ENCODE peak calls at places on chromosomes 6 and 20, in seven cellular contexts. T, K, F, B, Z, I and E are unnamed samples.

GRCh38 chr6:10331336-10331735 is 83.5 kb downstream of the TFAP2A start:
- DNase-seq in T (no peak), K (no peak), F (no peak), B (no peak), Z (no peak), I (no peak), E (no peak)

GRCh38 chr6:2158596-2159271 is 86.7 kb downstream of the GMDS start:
- DNase-seq in T (no peak), K (no peak), F (no peak), B (peak; percentile 79), Z (peak; percentile 66), I (no peak), E (no peak)

GRCh38 chr20:59992531-59992930 is 34.3 kb downstream of the CDH26 start:
- DNase-seq in T (no peak), K (no peak), F (no peak), B (no peak), Z (no peak), I (no peak), E (no peak)

GRCh38 chr20:23445596-23446217 is 6.2 kb downstream of the CSTL1 start:
- DNase-seq in T (peak; percentile 55), K (no peak), F (no peak), B (no peak), Z (no peak), I (no peak), E (no peak)

GRCh38 chr6:149628865-149629544 is 19.5 kb downstream of the KATNA1 start:
- DNase-seq in T (no peak), K (no peak), F (no peak), B (no peak), Z (no peak), I (peak; percentile 44), E (no peak)

GRCh38 chr6:21596379-21597242 is 3.1 kb downstream of the SOX4 start:
- DNase-seq in T (no peak), K (peak; percentile 68), F (peak; percentile 20), B (no peak), Z (no peak), I (no peak), E (peak; percentile 14)

GRCh38 chr6:151681426-151682059 is 125.9 kb upstream of the ESR1 start:
- DNase-seq in T (peak; percentile 28), K (no peak), F (no peak), B (no peak), Z (no peak), I (no peak), E (no peak)

GRCh38 chr6:128720891-128721290 is 162.0 kb upstream of the LAMA2 start:
- DNase-seq in T (no peak), K (no peak), F (no peak), B (no peak), Z (no peak), I (no peak), E (no peak)

GRCh38 chr6:112502348-112503130 is 155.4 kb downstream of the RFPL4B start:
- DNase-seq in T (no peak), K (peak; percentile 26), F (no peak), B (no peak), Z (no peak), I (no peak), E (no peak)

GRCh38 chr6:167647333-167647732 is 179.4 kb upstream of the AFDN start:
- DNase-seq in T (no peak), K (no peak), F (no peak), B (no peak), Z (no peak), I (no peak), E (no peak)

GRCh38 chr6:83920017-83920416 is 60.5 kb downstream of the CYB5R4 start:
- DNase-seq in T (no peak), K (no peak), F (no peak), B (no peak), Z (no peak), I (no peak), E (no peak)

GRCh38 chr6:103327079-103327478 is 1532.6 kb downstream of the HACE1 start:
- DNase-seq in T (no peak), K (peak; percentile 12), F (no peak), B (no peak), Z (no peak), I (no peak), E (no peak)

GRCh38 chr6:131136021-131136847 is 967 bp downstream of the AKAP7 start:
- DNase-seq in T (peak; percentile 73), K (no peak), F (no peak), B (no peak), Z (no peak), I (no peak), E (no peak)

GRCh38 chr6:170132561-170132991 is 158.3 kb downstream of the DLL1 start:
- DNase-seq in T (no peak), K (no peak), F (no peak), B (no peak), Z (no peak), I (no peak), E (no peak)

GRCh38 chr6:135522975-135523692 is 25.6 kb upstream of the AHI1 start:
- DNase-seq in T (peak; percentile 66), K (no peak), F (no peak), B (no peak), Z (no peak), I (no peak), E (no peak)

GRCh38 chr6:91278416-91278815 is 691.5 kb upstream of the MAP3K7 start:
- DNase-seq in T (no peak), K (no peak), F (no peak), B (no peak), Z (no peak), I (no peak), E (no peak)

GRCh38 chr6:157762636-157763035 is 60.4 kb upstream of the SNX9 start:
- DNase-seq in T (peak; percentile 35), K (no peak), F (no peak), B (peak; percentile 54), Z (no peak), I (no peak), E (no peak)

GRCh38 chr6:170041526-170041925 is 249.4 kb downstream of the DLL1 start:
- DNase-seq in T (no peak), K (no peak), F (no peak), B (no peak), Z (no peak), I (no peak), E (no peak)

GRCh38 chr6:148364056-148364844 is 21.6 kb downstream of the SASH1 start:
- DNase-seq in T (no peak), K (no peak), F (no peak), B (no peak), Z (no peak), I (no peak), E (no peak)

GRCh38 chr6:119312875-119313338 is 36.7 kb downstream of the MAN1A1 start:
- DNase-seq in T (peak; percentile 24), K (no peak), F (no peak), B (peak; percentile 45), Z (no peak), I (no peak), E (no peak)

GRCh38 chr6:35782424-35782823 is 1.6 kb downstream of the CLPSL1 start:
- DNase-seq in T (no peak), K (peak; percentile 64), F (no peak), B (peak; percentile 10), Z (no peak), I (no peak), E (no peak)

GRCh38 chr6:129162605-129163004 is 279.7 kb downstream of the LAMA2 start:
- DNase-seq in T (no peak), K (no peak), F (no peak), B (no peak), Z (no peak), I (no peak), E (no peak)

GRCh38 chr6:139754898-139755754 is 380.7 kb upstream of the CITED2 start:
- DNase-seq in T (peak; percentile 40), K (no peak), F (no peak), B (no peak), Z (no peak), I (no peak), E (no peak)

GRCh38 chr20:48026981-48027592 is 241.8 kb upstream of the SULF2 start:
- DNase-seq in T (no peak), K (no peak), F (no peak), B (no peak), Z (no peak), I (no peak), E (no peak)

GRCh38 chr20:1816384-1817381 is 78.5 kb upstream of the SIRPA start:
- DNase-seq in T (no peak), K (no peak), F (no peak), B (no peak), Z (no peak), I (no peak), E (no peak)
- TF ChIP-seq TAF1 in T (no peak), K (no peak), F (no peak), B (no peak), Z (no peak), I (no peak), E (no peak)

GRCh38 chr6:108521616-108522107 is 39.1 kb upstream of the FOXO3 start:
- DNase-seq in T (no peak), K (no peak), F (no peak), B (no peak), Z (no peak), I (no peak), E (no peak)
- TF ChIP-seq TAF1 in T (no peak), K (no peak), F (no peak), B (no peak), Z (no peak), I (no peak), E (no peak)

DNA sequence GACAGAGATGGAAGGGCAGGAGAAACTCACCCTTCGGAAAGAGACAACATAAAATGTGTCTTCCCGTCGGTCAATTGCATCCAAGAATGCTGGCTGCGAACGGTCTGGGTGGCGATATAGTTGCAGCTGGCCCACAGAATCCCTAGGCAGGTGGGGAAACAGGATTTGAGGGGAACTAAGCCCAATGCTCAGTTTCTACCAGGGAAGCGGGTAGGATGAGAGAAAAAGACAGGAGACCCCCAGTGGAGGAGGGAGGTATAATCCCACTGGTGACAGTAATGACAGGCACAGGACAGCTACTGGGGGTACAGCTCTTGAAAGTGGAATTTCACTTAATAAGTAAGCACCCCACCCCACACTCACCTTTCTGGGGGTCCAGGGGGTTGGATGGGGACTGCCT is 7.5 kb upstream of the TNXB start:
- DNase-seq in T (peak; percentile 44), K (peak; percentile 64), F (no peak), B (peak; percentile 64), Z (no peak), I (no peak), E (no peak)
- TF ChIP-seq TAF1 in T (no peak), K (no peak), F (no peak), B (no peak), Z (no peak), I (no peak), E (no peak)

GRCh38 chr20:50438986-50439407 is 71.2 kb upstream of the PTPN1 start:
- DNase-seq in T (no peak), K (no peak), F (no peak), B (peak; percentile 27), Z (no peak), I (no peak), E (no peak)
- TF ChIP-seq TAF1 in T (no peak), K (no peak), F (no peak), B (no peak), Z (no peak), I (no peak), E (no peak)